ENCODE peak calls at places on chromosome 11, in four cellular contexts. O is upper lobe of right lung, G is GM23248, W is BE2C. F is an unnamed sample.
A peak's percentile ranks its signal among the peaks of the same experiment; 100 is the strongest.

GRCh38 chr11:75245356-75246005 is 4.9 kb downstream of the TPBGL start:
- DNase-seq in O (peak; percentile 52), G (no peak), W (peak; percentile 4), F (peak; percentile 25)

GRCh38 chr11:93493252-93493897 is 49.8 kb downstream of the SMCO4 start:
- DNase-seq in O (no peak), G (no peak), W (no peak), F (no peak)

GRCh38 chr11:13970986-13971385 is 8.5 kb downstream of the SPON1 start:
- DNase-seq in O (no peak), G (peak; percentile 25), W (no peak), F (no peak)

GRCh38 chr11:120627535-120628163 is 116.1 kb downstream of the GRIK4 start:
- DNase-seq in O (no peak), G (no peak), W (no peak), F (no peak)

GRCh38 chr11:28673687-28674431 is 565.7 kb downstream of the METTL15 start:
- DNase-seq in O (no peak), G (peak; percentile 78), W (no peak), F (no peak)

GRCh38 chr11:127412722-127413121 is 412.2 kb upstream of the KIRREL3 start:
- DNase-seq in O (no peak), G (no peak), W (no peak), F (no peak)

GRCh38 chr11:127639916-127640315 is 639.3 kb upstream of the KIRREL3 start:
- DNase-seq in O (no peak), G (no peak), W (no peak), F (no peak)

GRCh38 chr11:44404323-44404705 is 94.4 kb upstream of the ALX4 start:
- DNase-seq in O (no peak), G (no peak), W (no peak), F (no peak)

GRCh38 chr11:2687782-2688191 is 12.0 kb downstream of the KCNQ1OT1 start:
- DNase-seq in O (peak; percentile 60), G (no peak), W (no peak), F (peak; percentile 62)

GRCh38 chr11:108780119-108780518 is 115.2 kb downstream of the DDX10 start:
- DNase-seq in O (no peak), G (no peak), W (no peak), F (no peak)

GRCh38 chr11:120952503-120953229 is 71.2 kb upstream of the TBCEL start:
- DNase-seq in O (peak; percentile 82), G (peak; percentile 87), W (peak; percentile 86), F (peak; percentile 59)

GRCh38 chr11:18522388-18522787 is 4.4 kb downstream of the TSG101 start:
- DNase-seq in O (no peak), G (peak; percentile 30), W (no peak), F (no peak)

GRCh38 chr11:77125191-77125590 is 2.9 kb upstream of the MYO7A start:
- DNase-seq in O (no peak), G (no peak), W (peak; percentile 63), F (no peak)

GRCh38 chr11:119935341-119935925 is 202.5 kb downstream of the TRIM29 start:
- DNase-seq in O (peak; percentile 50), G (no peak), W (peak; percentile 49), F (no peak)

GRCh38 chr11:17145972-17146371 is 61.8 kb downstream of the PIK3C2A start:
- DNase-seq in O (no peak), G (peak; percentile 54), W (no peak), F (no peak)

GRCh38 chr11:126607776-126608625 is 252.5 kb downstream of the ST3GAL4 start:
- DNase-seq in O (no peak), G (no peak), W (peak; percentile 37), F (peak; percentile 43)

GRCh38 chr11:83166193-83166866 is 9.4 kb downstream of the PCF11 start:
- DNase-seq in O (no peak), G (no peak), W (no peak), F (no peak)

GRCh38 chr11:115420524-115420923 is 83.7 kb downstream of the CADM1 start:
- DNase-seq in O (no peak), G (no peak), W (no peak), F (no peak)

GRCh38 chr11:86919557-86920210 is 35.5 kb downstream of the FZD4 start:
- DNase-seq in O (no peak), G (peak; percentile 83), W (no peak), F (peak; percentile 33)

GRCh38 chr11:86758171-86758570 is 42.2 kb upstream of the PRSS23 start:
- DNase-seq in O (no peak), G (no peak), W (no peak), F (no peak)

GRCh38 chr11:88404932-88405710 is 67.6 kb upstream of the CTSC start:
- DNase-seq in O (no peak), G (peak; percentile 6), W (no peak), F (no peak)

GRCh38 chr11:57476223-57476882 is 16.0 kb downstream of the RTN4RL2 start:
- DNase-seq in O (peak; percentile 83), G (no peak), W (no peak), F (no peak)

GRCh38 chr11:63845305-63845704 is 6.4 kb downstream of the MARK2 start:
- DNase-seq in O (no peak), G (peak; percentile 87), W (no peak), F (no peak)

GRCh38 chr11:995058-995751 is 41.3 kb downstream of the MUC6 start:
- DNase-seq in O (no peak), G (peak; percentile 23), W (no peak), F (no peak)

GRCh38 chr11:17697175-17697949 is 22.0 kb upstream of the MYOD1 start:
- DNase-seq in O (no peak), G (no peak), W (no peak), F (no peak)

GRCh38 chr11:126929186-126930085 is 71.1 kb downstream of the KIRREL3 start:
- DNase-seq in O (no peak), G (peak; percentile 86), W (no peak), F (no peak)

GRCh38 chr11:3835752-3836151 is 5.0 kb downstream of the RHOG start:
- DNase-seq in O (no peak), G (no peak), W (no peak), F (no peak)

GRCh38 chr11:91158901-91159537 is 936.2 kb upstream of the CHORDC1 start:
- DNase-seq in O (no peak), G (no peak), W (no peak), F (no peak)

GRCh38 chr11:132685174-132685611 is 847.1 kb downstream of the OPCML start:
- DNase-seq in O (no peak), G (peak; percentile 68), W (no peak), F (no peak)

GRCh38 chr11:19714093-19714386 is 1.4 kb downstream of the NAV2 start:
- DNase-seq in O (peak; percentile 70), G (peak; percentile 61), W (no peak), F (peak; percentile 74)

GRCh38 chr11:114257621-114258558 is 38.3 kb upstream of the NNMT start:
- DNase-seq in O (peak; percentile 74), G (peak; percentile 30), W (peak; percentile 32), F (peak; percentile 86)

GRCh38 chr11:69641681-69642548 is 959 bp downstream of the CCND1 start:
- DNase-seq in O (peak; percentile 66), G (peak; percentile 65), W (no peak), F (no peak)

GRCh38 chr11:9280655-9281301 is 15.6 kb upstream of the DENND5A start:
- DNase-seq in O (no peak), G (no peak), W (no peak), F (no peak)

GRCh38 chr11:71331631-71332030 is 79.3 kb upstream of the SHANK2 start:
- DNase-seq in O (peak; percentile 45), G (no peak), W (no peak), F (no peak)

GRCh38 chr11:104609297-104609696 is 289.0 kb downstream of the CASP12 start:
- DNase-seq in O (no peak), G (peak; percentile 71), W (peak; percentile 29), F (no peak)

GRCh38 chr11:113373306-113373705 is 14.3 kb upstream of the ANKK1 start:
- DNase-seq in O (no peak), G (peak; percentile 94), W (no peak), F (no peak)

GRCh38 chr11:117638913-117639543 is 158.0 kb downstream of the DSCAML1 start:
- DNase-seq in O (peak; percentile 26), G (no peak), W (no peak), F (no peak)
- H3K27me3 ChIP-seq in O (no peaks in the 10 kb centered on the region), G (peaks cover 22% of the 10 kb centered on the region), W (no peaks in the 10 kb centered on the region), F (peaks cover 28% of the 10 kb centered on the region)

DNA sequence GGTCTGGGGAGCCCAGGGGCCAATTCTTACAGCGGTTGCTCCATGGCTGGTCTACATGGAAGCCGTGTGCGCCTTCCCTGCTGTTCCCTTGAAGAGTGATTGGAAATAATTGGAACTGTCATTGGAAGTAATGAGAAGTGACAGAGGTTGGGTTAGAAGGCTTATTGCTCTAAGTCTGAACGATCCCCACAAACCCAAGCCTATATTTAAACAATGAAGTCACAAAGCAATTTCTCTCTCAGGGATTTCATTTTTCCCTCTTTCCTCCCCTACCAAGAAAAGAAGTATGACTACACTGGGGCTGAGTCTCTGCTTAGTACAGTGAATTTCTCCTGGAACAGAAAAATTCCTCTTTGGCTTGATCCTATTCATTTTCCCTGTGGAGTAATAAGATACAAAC is 7.8 kb downstream of the CLMP start:
- DNase-seq in O (no peak), G (peak; percentile 51), W (no peak), F (no peak)
- H3K36me3 ChIP-seq in O (no peaks in the 10 kb centered on the region), G (peaks cover 41% of the 10 kb centered on the region), W (no peaks in the 10 kb centered on the region), F (no peaks in the 10 kb centered on the region)

DNA sequence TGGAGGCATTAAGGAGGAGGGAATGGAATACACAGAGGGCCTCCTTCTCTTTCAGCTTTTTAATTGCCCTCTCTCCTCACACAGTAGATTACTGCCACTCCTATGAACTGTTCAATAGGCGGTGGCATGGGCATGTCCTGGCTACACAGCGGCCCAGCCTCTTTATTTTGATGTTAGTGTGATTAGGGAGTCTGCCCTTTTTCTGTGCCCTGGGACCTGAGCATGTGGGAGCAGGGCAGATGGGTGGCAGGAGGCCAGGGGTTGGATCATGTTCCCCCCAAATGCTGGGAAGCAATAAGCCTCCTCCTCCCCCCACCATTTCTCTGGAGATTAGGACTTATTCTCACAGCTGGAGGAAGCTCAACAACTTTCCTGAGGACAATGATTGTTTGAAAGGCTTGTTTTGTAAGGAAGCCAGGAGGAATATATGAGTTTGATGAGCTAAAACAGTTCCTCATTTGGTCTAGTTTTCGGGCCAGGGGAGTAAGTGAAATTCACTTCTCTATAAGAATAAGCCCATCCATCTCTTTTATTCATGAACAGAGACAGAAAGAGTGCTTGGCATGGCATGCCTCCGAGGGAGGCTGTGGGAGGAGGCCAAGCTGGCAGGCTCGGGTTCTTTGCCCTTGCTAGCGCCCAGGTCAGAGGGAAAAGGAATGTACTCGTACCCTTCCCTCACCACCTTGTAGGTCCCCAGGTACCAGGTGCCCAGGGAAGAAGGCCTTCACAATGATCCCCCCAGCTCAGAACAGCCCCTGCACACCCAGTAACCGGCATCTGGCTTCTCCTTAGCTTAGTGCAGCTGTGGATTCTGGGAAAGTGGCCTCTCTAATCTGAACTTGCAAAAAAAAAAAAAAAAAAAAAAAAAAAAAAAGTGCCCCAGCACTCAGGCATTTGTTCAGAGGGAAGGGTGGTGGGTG is 1.0 kb downstream of the HEPN1 start:
- DNase-seq in O (no peak), G (no peak), W (no peak), F (no peak)
- H3K27me3 ChIP-seq in O (no peaks in the 10 kb centered on the region), G (no peaks in the 10 kb centered on the region), W (peaks cover 13% of the 10 kb centered on the region), F (no peaks in the 10 kb centered on the region)

GRCh38 chr11:134150195-134150903 is 73.4 kb downstream of the NCAPD3 start:
- DNase-seq in O (no peak), G (peak; percentile 17), W (no peak), F (no peak)
- H3K36me3 ChIP-seq in O (peaks cover 40% of the 10 kb centered on the region), G (peaks cover 26% of the 10 kb centered on the region), W (peaks cover 76% of the 10 kb centered on the region), F (peaks cover 35% of the 10 kb centered on the region)

F was measured in tibial artery.